ENCODE peak calls at places on chromosome 20, in four cellular contexts. One of them, this sample, is unnamed.

GRCh38 chr20:57370316-57370715 is 19.3 kb downstream of the RAE1 start:
- DNase-seq in GDM1: no peak
- DNase-seq in NAMALWA: no peak
- DNase-seq in NT2/D1: no peak
- DNase-seq in this sample: no peak

GRCh38 chr20:44540834-44541233 is 19.0 kb upstream of the SERINC3 start:
- DNase-seq in GDM1: no peak
- DNase-seq in NAMALWA: no peak
- DNase-seq in NT2/D1: no peak
- DNase-seq in this sample: no peak

GRCh38 chr20:61809006-61809770 is 256.5 kb downstream of the TAF4 start:
- DNase-seq in GDM1: no peak
- DNase-seq in NAMALWA: no peak
- DNase-seq in NT2/D1: no peak
- DNase-seq in this sample: no peak

GRCh38 chr20:34249291-34249690 is 8.1 kb downstream of the ASIP start:
- DNase-seq in GDM1: no peak
- DNase-seq in NAMALWA: peak
- DNase-seq in NT2/D1: no peak
- DNase-seq in this sample: no peak

GRCh38 chr20:60131375-60131774 is 173.2 kb downstream of the CDH26 start:
- DNase-seq in GDM1: peak
- DNase-seq in NAMALWA: no peak
- DNase-seq in NT2/D1: no peak
- DNase-seq in this sample: no peak

GRCh38 chr20:61744691-61745396 is 320.8 kb downstream of the TAF4 start:
- DNase-seq in GDM1: no peak
- DNase-seq in NAMALWA: no peak
- DNase-seq in NT2/D1: no peak
- DNase-seq in this sample: no peak

GRCh38 chr20:46359233-46359751 is 47.1 kb downstream of the ELMO2 start:
- DNase-seq in GDM1: peak
- DNase-seq in NAMALWA: no peak
- DNase-seq in NT2/D1: no peak
- DNase-seq in this sample: no peak

GRCh38 chr20:20887593-20888272 is 175.3 kb upstream of the RALGAPA2 start:
- DNase-seq in GDM1: no peak
- DNase-seq in NAMALWA: no peak
- DNase-seq in NT2/D1: no peak
- DNase-seq in this sample: no peak

GRCh38 chr20:54146672-54147071 is 27.1 kb downstream of the CYP24A1 start:
- DNase-seq in GDM1: no peak
- DNase-seq in NAMALWA: no peak
- DNase-seq in NT2/D1: no peak
- DNase-seq in this sample: no peak

GRCh38 chr20:35311409-35311808 is 19.2 kb upstream of the FAM83C start:
- DNase-seq in GDM1: no peak
- DNase-seq in NAMALWA: no peak
- DNase-seq in NT2/D1: no peak
- DNase-seq in this sample: no peak